ENCODE peak calls at places on chromosome 2, in nine cellular contexts. D is stomach, M is mucosa of descending colon, J is lower leg skin, G is IMR-90, Z is BE2C, V is transverse colon, S is AG04450, Y is astrocyte of the spinal cord. E is an unnamed sample.

GRCh38 chr2:143397886-143398614 is 268.8 kb downstream of the ARHGAP15 start:
- DNase-seq in Z (no peak), S (peak; percentile 6), G (peak; percentile 73), M (no peak), V (no peak), J (no peak), D (no peak), Y (peak; percentile 66), E (peak; percentile 13)

GRCh38 chr2:23939054-23939436 is 1.2 kb upstream of the UBXN2A start:
- DNase-seq in G (peak; percentile 41), V (no peak), M (no peak), Y (no peak), Z (no peak), J (no peak), D (no peak), S (no peak), E (no peak)

GRCh38 chr2:157428500-157429175 is 15.3 kb downstream of the CYTIP start:
- DNase-seq in Y (no peak), M (no peak), S (no peak), D (no peak), J (no peak), G (no peak), Z (no peak), V (no peak), E (no peak)

GRCh38 chr2:101823347-101823791 is 125.9 kb downstream of the MAP4K4 start:
- DNase-seq in Y (peak; percentile 82), D (peak; percentile 68), J (peak; percentile 55), M (peak; percentile 40), Z (peak; percentile 32), S (peak; percentile 32), G (peak; percentile 82), V (peak; percentile 71), E (no peak)

GRCh38 chr2:151638188-151638933 is 95.9 kb downstream of the NEB start:
- DNase-seq in V (peak; percentile 13), D (no peak), Z (no peak), J (no peak), Y (no peak), M (no peak), G (no peak), S (no peak), E (no peak)

GRCh38 chr2:239882335-239882734 is 142.8 kb downstream of the NDUFA10 start:
- DNase-seq in V (peak; percentile 66), M (peak; percentile 57), Y (no peak), Z (peak; percentile 36), J (peak; percentile 46), S (no peak), D (peak; percentile 57), G (no peak), E (no peak)

GRCh38 chr2:240224676-240225075 is 84.2 kb upstream of the OTOS start:
- DNase-seq in Y (peak; percentile 13), S (no peak), G (peak; percentile 84), D (peak; percentile 9), Z (no peak), J (no peak), M (no peak), V (no peak), E (peak; percentile 51)

GRCh38 chr2:225270861-225271260 is 128.6 kb upstream of the NYAP2 start:
- DNase-seq in G (peak; percentile 53), S (no peak), Z (peak; percentile 64), V (no peak), D (no peak), M (no peak), J (no peak), Y (peak; percentile 76), E (no peak)

GRCh38 chr2:100982431-100982861 is 19.6 kb upstream of the RPL31 start:
- DNase-seq in Z (no peak), D (no peak), J (no peak), G (no peak), Y (no peak), S (no peak), M (no peak), V (no peak), E (no peak)

GRCh38 chr2:101883860-101884259 is 107.9 kb upstream of the IL1R2 start:
- DNase-seq in Y (peak; percentile 54), G (peak; percentile 59), J (no peak), M (no peak), S (peak; percentile 10), V (peak; percentile 31), Z (peak; percentile 10), D (no peak), E (peak; percentile 31)

GRCh38 chr2:182866095-182866460 is 359 bp downstream of the FRZB start:
- DNase-seq in J (no peak), M (peak; percentile 29), G (no peak), Z (peak; percentile 26), S (no peak), V (no peak), Y (peak; percentile 17), D (no peak), E (no peak)

GRCh38 chr2:182867411-182868048 is 1.1 kb upstream of the FRZB start:
- DNase-seq in Y (no peak), Z (no peak), S (no peak), V (no peak), G (no peak), M (no peak), D (no peak), J (no peak), E (no peak)

GRCh38 chr2:182866461-182867369 is at the start of gene FRZB:
- DNase-seq in G (peak; percentile 73), S (peak; percentile 26), Y (peak; percentile 79), V (peak; percentile 32), M (peak; percentile 56), Z (peak; percentile 73), D (peak; percentile 38), J (peak; percentile 51), E (no peak)

GRCh38 chr2:182863642-182864041 is 2.8 kb downstream of the FRZB start:
- DNase-seq in M (no peak), D (no peak), S (no peak), V (no peak), Z (no peak), G (no peak), Y (no peak), J (no peak), E (no peak)

GRCh38 chr2:182864949-182865348 is 1.5 kb downstream of the FRZB start:
- DNase-seq in G (no peak), J (no peak), V (no peak), Z (no peak), D (no peak), M (no peak), Y (no peak), S (no peak), E (no peak)
- H3K4me3 ChIP-seq in G (no peak overlapping the region), J (no peak overlapping the region), V (no peak overlapping the region), Z (no peak overlapping the region), D (peak overlapping the region; percentile 9), M (no peak overlapping the region), Y (no peak overlapping the region), S (no peak overlapping the region), E (no peak overlapping the region)

GRCh38 chr2:188713961-188714360 is 260.2 kb upstream of the COL3A1 start:
- DNase-seq in S (no peak), M (no peak), Z (no peak), V (no peak), D (no peak), G (no peak), J (no peak), Y (no peak), E (no peak)
- TF ChIP-seq CTCF in S (no peak), M (no peak), Z (no peak), V (no peak), D (no peak), G (no peak), J (no peak), Y (no peak), E (no peak)

GRCh38 chr2:119468154-119468955 is 36.7 kb downstream of the TMEM37 start:
- DNase-seq in S (no peak), M (no peak), G (peak; percentile 25), V (no peak), Z (no peak), D (no peak), Y (peak; percentile 43), J (no peak), E (no peak)
- H3K4me3 ChIP-seq in S (no peak overlapping the region), M (no peak overlapping the region), G (no peak overlapping the region), V (no peak overlapping the region), Z (no peak overlapping the region), D (no peak overlapping the region), Y (no peak overlapping the region), J (no peak overlapping the region), E (no peak overlapping the region)

DNA sequence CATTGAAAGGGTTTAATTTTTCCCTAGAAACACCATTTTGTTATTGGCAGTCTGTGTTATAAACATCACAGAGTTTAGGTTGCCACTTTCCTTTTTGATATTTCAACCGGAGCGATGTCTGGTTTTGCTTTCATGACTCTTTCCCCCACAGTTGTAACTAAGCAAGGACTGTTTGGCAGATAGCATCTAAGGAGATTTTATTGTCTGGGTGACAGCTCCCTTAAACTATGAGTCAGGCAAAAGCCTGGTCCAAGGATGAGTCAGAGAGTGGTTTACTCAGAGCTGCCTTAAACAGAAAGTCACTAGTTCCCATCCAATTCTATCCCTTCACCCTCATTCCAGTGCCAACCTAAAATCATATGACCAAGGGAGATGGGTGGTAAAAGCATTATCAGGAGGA is 341.6 kb upstream of the VWC2L start:
- DNase-seq in M (no peak), V (no peak), Y (peak; percentile 95), J (peak; percentile 22), G (peak; percentile 93), Z (peak; percentile 61), S (peak; percentile 47), D (no peak), E (peak; percentile 82)
- TF ChIP-seq CTCF in M (no peak), V (no peak), Y (no peak), J (no peak), G (no peak), Z (no peak), S (no peak), D (no peak), E (no peak)

GRCh38 chr2:150482667-150483260 is 4.7 kb downstream of the RND3 start:
- DNase-seq in M (no peak), S (no peak), V (no peak), Y (no peak), J (no peak), G (peak; percentile 18), Z (no peak), D (no peak), E (no peak)

GRCh38 chr2:150485114-150485870 is 2.2 kb downstream of the RND3 start:
- DNase-seq in G (peak; percentile 53), J (peak; percentile 85), S (no peak), D (peak; percentile 89), Y (peak; percentile 79), V (peak; percentile 89), Z (peak; percentile 71), M (peak; percentile 92), E (no peak)

GRCh38 chr2:150483532-150483931 is 3.9 kb downstream of the RND3 start:
- DNase-seq in M (no peak), J (no peak), Y (no peak), G (no peak), Z (no peak), D (no peak), V (no peak), S (no peak), E (no peak)

GRCh38 chr2:150484461-150484931 is 3.0 kb downstream of the RND3 start:
- DNase-seq in D (no peak), J (no peak), Z (no peak), S (no peak), M (peak; percentile 27), V (no peak), Y (peak; percentile 51), G (peak; percentile 42), E (no peak)

GRCh38 chr2:150484006-150484405 is 3.5 kb downstream of the RND3 start:
- DNase-seq in Z (no peak), J (no peak), V (no peak), M (no peak), G (no peak), S (no peak), D (no peak), Y (no peak), E (no peak)
- H3K4me3 ChIP-seq in Z (peak overlapping the region; percentile 90), J (no peak overlapping the region), V (peak overlapping the region; percentile 66), M (no peak overlapping the region), G (peak overlapping the region; percentile 92), S (peak overlapping the region; percentile 94), D (peak overlapping the region; percentile 67), Y (peak overlapping the region; percentile 92), E (peak overlapping the region; percentile 94)